ENCODE peak calls at places on chromosomes 7 and 10, in nine cellular contexts. H, B, G, L, N, R, K, M and D are unnamed samples.

GRCh38 chr7:102830206-102830605 is 81.4 kb downstream of the FAM185A start:
- DNase-seq in H (no peak), B (no peak), G (no peak), L (no peak), N (no peak), R (no peak), K (no peak), M (no peak), D (no peak)

GRCh38 chr7:143263266-143264195 is at the start of gene GSTK1:
- DNase-seq in H (peak; percentile 77), B (peak; percentile 94), G (peak; percentile 87), L (peak; percentile 72), N (peak; percentile 81), R (no peak), K (peak; percentile 90), M (peak; percentile 71), D (peak; percentile 92)

GRCh38 chr7:126809188-126809587 is 443.6 kb downstream of the GRM8 start:
- DNase-seq in H (no peak), B (no peak), G (no peak), L (no peak), N (no peak), R (no peak), K (no peak), M (no peak), D (no peak)

GRCh38 chr10:101351017-101351416 is 2.9 kb upstream of the BTRC start:
- DNase-seq in H (no peak), B (no peak), G (no peak), L (no peak), N (no peak), R (no peak), K (no peak), M (no peak), D (no peak)

GRCh38 chr7:107179326-107180163 is 10.7 kb downstream of the HBP1 start:
- DNase-seq in H (no peak), B (no peak), G (peak; percentile 7), L (no peak), N (no peak), R (no peak), K (no peak), M (no peak), D (no peak)

GRCh38 chr7:106887376-106887775 is 22.3 kb downstream of the PIK3CG start:
- DNase-seq in H (no peak), B (no peak), G (no peak), L (no peak), N (no peak), R (no peak), K (no peak), M (no peak), D (no peak)

GRCh38 chr10:131980757-131981428 is 830 bp downstream of the BNIP3 start:
- DNase-seq in H (peak; percentile 26), B (no peak), G (no peak), L (no peak), N (peak; percentile 60), R (no peak), K (no peak), M (no peak), D (no peak)

GRCh38 chr10:109633846-109634245 is 289.5 kb downstream of the XPNPEP1 start:
- DNase-seq in H (no peak), B (no peak), G (no peak), L (no peak), N (no peak), R (no peak), K (no peak), M (no peak), D (no peak)

GRCh38 chr7:12709731-12710502 is 22.5 kb downstream of the ARL4A start:
- DNase-seq in H (no peak), B (no peak), G (no peak), L (no peak), N (no peak), R (no peak), K (no peak), M (no peak), D (no peak)

GRCh38 chr10:35585356-35585755 is 19.8 kb upstream of the GJD4 start:
- DNase-seq in H (no peak), B (no peak), G (no peak), L (no peak), N (no peak), R (no peak), K (no peak), M (no peak), D (no peak)

GRCh38 chr7:22909958-22910357 is 87.3 kb upstream of the TOMM7 start:
- DNase-seq in H (no peak), B (no peak), G (no peak), L (no peak), N (no peak), R (no peak), K (no peak), M (no peak), D (no peak)

GRCh38 chr7:54705436-54705835 is 53.6 kb downstream of the SEC61G start:
- DNase-seq in H (peak; percentile 62), B (no peak), G (peak; percentile 74), L (peak; percentile 3), N (no peak), R (no peak), K (no peak), M (no peak), D (peak; percentile 22)

GRCh38 chr7:47873767-47874166 is 74.5 kb downstream of the PKD1L1 start:
- DNase-seq in H (no peak), B (no peak), G (no peak), L (no peak), N (no peak), R (peak; percentile 5), K (no peak), M (no peak), D (no peak)

GRCh38 chr10:71823356-71823755 is 27.7 kb downstream of the PSAP start:
- DNase-seq in H (no peak), B (no peak), G (no peak), L (no peak), N (no peak), R (no peak), K (no peak), M (no peak), D (no peak)

GRCh38 chr10:74825371-74826141 is 844 bp upstream of the KAT6B start:
- DNase-seq in H (peak; percentile 71), B (no peak), G (peak; percentile 49), L (no peak), N (no peak), R (no peak), K (peak; percentile 42), M (peak; percentile 40), D (peak; percentile 6)

GRCh38 chr10:72239409-72239808 is 23.3 kb upstream of the ASCC1 start:
- DNase-seq in H (no peak), B (no peak), G (no peak), L (no peak), N (no peak), R (no peak), K (no peak), M (no peak), D (no peak)

GRCh38 chr7:102989161-102989560 is 76.4 kb downstream of the LRRC17 start:
- DNase-seq in H (no peak), B (no peak), G (no peak), L (no peak), N (no peak), R (no peak), K (no peak), M (no peak), D (no peak)

GRCh38 chr7:47435889-47436312 is 146.0 kb downstream of the TNS3 start:
- DNase-seq in H (peak; percentile 70), B (no peak), G (peak; percentile 66), L (peak; percentile 78), N (peak; percentile 76), R (peak; percentile 65), K (peak; percentile 67), M (no peak), D (peak; percentile 88)

GRCh38 chr10:124048371-124049290 is 44.8 kb downstream of the CHST15 start:
- DNase-seq in H (no peak), B (no peak), G (no peak), L (no peak), N (no peak), R (no peak), K (no peak), M (no peak), D (no peak)

GRCh38 chr7:137395425-137395824 is 51.9 kb upstream of the PTN start:
- DNase-seq in H (peak; percentile 63), B (no peak), G (no peak), L (peak; percentile 49), N (no peak), R (no peak), K (no peak), M (no peak), D (no peak)

GRCh38 chr7:116327135-116327534 is 116.8 kb downstream of the TES start:
- DNase-seq in H (no peak), B (no peak), G (no peak), L (no peak), N (no peak), R (no peak), K (no peak), M (no peak), D (no peak)

GRCh38 chr10:101837753-101838152 is 5.8 kb downstream of the KCNIP2 start:
- DNase-seq in H (no peak), B (peak; percentile 34), G (no peak), L (no peak), N (no peak), R (no peak), K (no peak), M (no peak), D (no peak)

GRCh38 chr7:46279290-46279689 is 358.2 kb upstream of the IGFBP3 start:
- DNase-seq in H (no peak), B (no peak), G (no peak), L (no peak), N (no peak), R (no peak), K (no peak), M (no peak), D (no peak)

GRCh38 chr10:110829721-110830410 is 41.9 kb upstream of the PDCD4 start:
- DNase-seq in H (no peak), B (no peak), G (no peak), L (no peak), N (no peak), R (no peak), K (no peak), M (no peak), D (no peak)

GRCh38 chr7:25012254-25012653 is 32.3 kb upstream of the OSBPL3 start:
- DNase-seq in H (no peak), B (no peak), G (no peak), L (no peak), N (no peak), R (no peak), K (no peak), M (no peak), D (no peak)

GRCh38 chr7:154953006-154953684 is 49.8 kb downstream of the PAXIP1 start:
- DNase-seq in H (peak; percentile 79), B (peak; percentile 85), G (no peak), L (peak; percentile 14), N (peak; percentile 30), R (peak; percentile 24), K (peak; percentile 71), M (peak; percentile 36), D (peak; percentile 4)

GRCh38 chr10:71241114-71241898 is 28.9 kb downstream of the UNC5B start:
- DNase-seq in H (peak; percentile 89), B (no peak), G (no peak), L (no peak), N (no peak), R (no peak), K (no peak), M (no peak), D (no peak)